ENCODE peak calls at places on chromosomes 4 and X, in four cellular contexts. O is fibroblast of lung, G is HFF-Myc, J is ovary. Z is an unnamed sample.

GRCh38 chrX:137926090-137926489 is 360.2 kb downstream of the ZIC3 start:
- DNase-seq in O (no peak), G (no peak), J (no peak), Z (no peak)

GRCh38 chr4:149160370-149160769 is 655.3 kb downstream of the IQCM start:
- DNase-seq in O (no peak), G (no peak), J (no peak), Z (no peak)

GRCh38 chrX:48466696-48467095 is 3.4 kb downstream of the SLC38A5 start:
- DNase-seq in O (no peak), G (no peak), J (no peak), Z (no peak)

GRCh38 chr4:83568057-83568456 is 32.1 kb downstream of the GPAT3 start:
- DNase-seq in O (no peak), G (no peak), J (no peak), Z (no peak)

GRCh38 chrX:96619588-96619987 is 65.1 kb upstream of the DIAPH2 start:
- DNase-seq in O (peak), G (no peak), J (no peak), Z (peak)

GRCh38 chr4:73234712-73235111 is 23.9 kb downstream of the ANKRD17 start:
- DNase-seq in O (no peak), G (no peak), J (no peak), Z (peak)

GRCh38 chr4:15378055-15378454 is 49.8 kb upstream of the C1QTNF7 start:
- DNase-seq in O (peak), G (no peak), J (no peak), Z (peak)

GRCh38 chr4:87974856-87975462 is 555 bp upstream of the SPP1 start:
- DNase-seq in O (no peak), G (no peak), J (no peak), Z (no peak)

DNA sequence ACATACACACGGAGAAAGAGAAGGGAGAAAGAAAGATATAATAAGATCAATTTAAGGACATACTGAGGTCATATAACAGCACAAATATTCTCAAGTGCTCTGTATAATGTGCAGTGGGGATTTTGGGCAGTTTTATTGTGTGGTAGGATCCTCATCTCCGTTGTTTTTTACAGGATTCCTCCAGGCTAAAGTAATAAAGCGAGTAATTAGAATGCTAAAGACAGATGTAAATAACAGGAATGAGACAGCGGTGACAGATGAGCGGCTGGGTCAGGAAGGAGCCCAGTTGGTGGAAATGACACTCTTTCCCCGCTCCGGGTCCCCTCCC is 15.9 kb downstream of the POU4F2 start:
- DNase-seq in O (peak), G (no peak), J (no peak), Z (no peak)
- H3K4me3 ChIP-seq in O (peak), G (peak), J (peak), Z (peak)

GRCh38 chrX:19889582-19890342 is 2.4 kb upstream of the SH3KBP1 start:
- DNase-seq in O (peak), G (no peak), J (peak), Z (peak)
- TF ChIP-seq CTCF in O (no peak), G (no peak), J (no peak), Z (no peak)

GRCh38 chrX:63566856-63567255 is 215.7 kb upstream of the SPIN4 start:
- DNase-seq in O (no peak), G (no peak), J (no peak), Z (no peak)

GRCh38 chrX:63560601-63561218 is 209.6 kb upstream of the SPIN4 start:
- DNase-seq in O (peak), G (peak), J (peak), Z (peak)

DNA sequence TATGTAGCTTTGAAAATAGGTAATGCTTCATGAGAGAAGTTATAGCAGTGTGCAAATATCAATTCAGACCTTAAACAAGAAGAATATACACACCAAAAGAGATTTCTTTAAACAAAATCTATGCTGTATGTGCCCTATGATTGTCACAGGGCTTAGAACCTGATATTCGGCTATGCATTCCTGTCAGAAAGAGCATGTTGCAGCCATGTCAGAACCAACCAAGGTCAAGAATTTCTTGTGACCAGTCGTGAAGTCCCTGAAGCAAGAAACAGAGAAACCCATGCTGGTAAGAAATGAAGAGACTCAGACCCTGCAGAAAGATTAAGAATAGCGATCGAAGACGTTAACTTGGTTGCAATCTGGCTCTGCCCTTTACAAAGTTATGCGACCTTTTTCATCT is 210.3 kb upstream of the SPIN4 start:
- DNase-seq in O (no peak), G (no peak), J (no peak), Z (no peak)
- H3K4me3 ChIP-seq in O (peak), G (peak), J (peak), Z (peak)

GRCh38 chr4:154348657-154349056 is 142.9 kb downstream of the DCHS2 start:
- DNase-seq in O (no peak), G (no peak), J (no peak), Z (no peak)
- TF ChIP-seq CTCF in O (no peak), G (no peak), J (no peak), Z (no peak)

GRCh38 chr4:123298798-123299197 is 97.8 kb upstream of the SPRY1 start:
- DNase-seq in O (peak), G (no peak), J (no peak), Z (no peak)

GRCh38 chr4:123301942-123302341 is 94.7 kb upstream of the SPRY1 start:
- DNase-seq in O (no peak), G (no peak), J (no peak), Z (no peak)

GRCh38 chr4:123299212-123299651 is 97.4 kb upstream of the SPRY1 start:
- DNase-seq in O (peak), G (no peak), J (no peak), Z (peak)

GRCh38 chr4:123300222-123300621 is 96.4 kb upstream of the SPRY1 start:
- DNase-seq in O (no peak), G (no peak), J (no peak), Z (no peak)

DNA sequence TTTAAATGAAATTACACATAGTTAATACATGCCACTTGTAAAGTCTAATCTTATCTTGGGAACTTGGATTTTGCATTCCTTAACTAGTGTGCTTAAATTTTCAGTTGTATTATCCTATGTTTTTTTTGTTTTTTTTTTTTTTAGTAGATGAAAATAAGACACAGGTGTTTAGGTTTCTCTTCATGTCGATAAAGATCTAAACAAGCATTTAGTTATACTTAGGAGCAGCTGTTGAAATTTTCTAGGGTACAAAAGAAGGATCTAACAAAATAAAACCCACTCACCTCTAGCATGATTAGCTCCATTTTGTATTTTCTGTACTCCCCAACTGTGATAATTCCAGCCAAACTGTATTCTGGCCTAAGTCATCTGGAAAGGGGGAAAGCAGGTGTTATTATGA is 96.0 kb upstream of the SPRY1 start:
- DNase-seq in O (no peak), G (no peak), J (no peak), Z (no peak)
- H3K4me3 ChIP-seq in O (no peak), G (no peak), J (no peak), Z (no peak)

DNA sequence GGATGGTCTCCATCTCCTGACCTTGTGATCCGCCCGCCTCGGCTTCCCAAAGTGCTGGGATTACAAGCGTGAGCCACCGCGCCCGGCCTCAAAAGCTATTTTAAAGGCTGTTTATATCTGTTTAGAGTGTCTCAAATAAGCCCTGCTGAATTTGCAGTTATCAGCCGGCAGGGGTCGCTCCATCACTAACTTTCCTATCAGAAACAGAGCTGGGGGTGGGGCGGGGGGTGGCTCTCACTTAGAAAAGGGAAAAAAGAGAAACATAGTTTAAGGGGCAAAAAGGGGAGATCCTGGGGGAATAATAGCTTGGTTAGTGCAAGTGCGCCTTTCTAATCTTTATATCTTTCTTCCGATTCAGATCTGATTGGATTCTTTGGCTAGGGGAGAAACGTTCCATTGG is 450.7 kb downstream of the UBE2NL start:
- DNase-seq in O (no peak), G (no peak), J (no peak), Z (no peak)
- TF ChIP-seq CTCF in O (no peak), G (no peak), J (no peak), Z (no peak)

Z was measured in fibroblast of pulmonary artery.